ENCODE peak calls at places on chromosomes 5 and 9, in five cellular contexts. D, U, J, W and T are unnamed samples.
A peak's percentile ranks its signal among the peaks of the same experiment; 100 is the strongest.

GRCh38 chr9:80062581-80062980 is 490.8 kb downstream of the TLE4 start:
- DNase-seq in D (no peak), U (no peak), J (no peak), W (no peak), T (no peak)

GRCh38 chr5:151517122-151517920 is 69.9 kb downstream of the SLC36A1 start:
- DNase-seq in D (no peak), U (no peak), J (no peak), W (no peak), T (no peak)

GRCh38 chr5:176548967-176549444 is at the start of gene CDHR2:
- DNase-seq in D (no peak), U (peak; percentile 77), J (no peak), W (no peak), T (no peak)

GRCh38 chr5:60340326-60340725 is 359.6 kb downstream of the DEPDC1B start:
- DNase-seq in D (no peak), U (no peak), J (no peak), W (no peak), T (no peak)

GRCh38 chr5:154367101-154367500 is 78.7 kb upstream of the SAP30L start:
- DNase-seq in D (no peak), U (no peak), J (peak; percentile 49), W (peak; percentile 28), T (no peak)

GRCh38 chr5:69288069-69288468 is 44.5 kb downstream of the CCDC125 start:
- DNase-seq in D (no peak), U (no peak), J (no peak), W (no peak), T (no peak)

GRCh38 chr5:138895918-138896317 is 20.8 kb upstream of the LRRTM2 start:
- DNase-seq in D (no peak), U (no peak), J (no peak), W (no peak), T (no peak)

GRCh38 chr9:75333624-75334023 is 245.3 kb downstream of the OSTF1 start:
- DNase-seq in D (no peak), U (no peak), J (no peak), W (no peak), T (peak; percentile 6)

GRCh38 chr5:162512935-162513575 is 445.5 kb downstream of the GABRG2 start:
- DNase-seq in D (no peak), U (no peak), J (peak; percentile 12), W (peak; percentile 23), T (no peak)

GRCh38 chr5:103436112-103436511 is 126.5 kb downstream of the NUDT12 start:
- DNase-seq in D (no peak), U (no peak), J (no peak), W (no peak), T (no peak)

GRCh38 chr5:141478321-141478945 is 2.7 kb downstream of the PCDHGC3 start:
- DNase-seq in D (no peak), U (peak; percentile 44), J (no peak), W (no peak), T (peak; percentile 91)

GRCh38 chr5:143065185-143065584 is 295.0 kb downstream of the ARHGAP26 start:
- DNase-seq in D (no peak), U (no peak), J (no peak), W (peak; percentile 97), T (no peak)

GRCh38 chr9:96073531-96074284 is 198.2 kb downstream of the ERCC6L2 start:
- DNase-seq in D (no peak), U (peak; percentile 82), J (peak; percentile 49), W (no peak), T (no peak)

GRCh38 chr9:69433426-69433825 is 108.4 kb downstream of the ENTREP1 start:
- DNase-seq in D (no peak), U (no peak), J (peak; percentile 34), W (no peak), T (no peak)

GRCh38 chr9:134774991-134775540 is 105.5 kb upstream of the FCN2 start:
- DNase-seq in D (no peak), U (no peak), J (no peak), W (no peak), T (no peak)

GRCh38 chr9:136687721-136688223 is 515 bp upstream of the AGPAT2 start:
- DNase-seq in D (no peak), U (no peak), J (peak; percentile 27), W (no peak), T (no peak)

GRCh38 chr5:173472164-173472563 is 143.9 kb upstream of the STC2 start:
- DNase-seq in D (peak; percentile 52), U (peak; percentile 53), J (peak; percentile 99), W (peak; percentile 99), T (no peak)

GRCh38 chr5:141778211-141778610 is 96.2 kb upstream of the ARAP3 start:
- DNase-seq in D (peak; percentile 87), U (peak; percentile 56), J (no peak), W (peak; percentile 68), T (peak; percentile 76)

GRCh38 chr5:180605554-180606214 is 14.4 kb upstream of the SCGB3A1 start:
- DNase-seq in D (no peak), U (peak; percentile 71), J (peak; percentile 62), W (peak; percentile 66), T (peak; percentile 87)

GRCh38 chr9:91247278-91247677 is 114.4 kb downstream of the AUH start:
- DNase-seq in D (no peak), U (no peak), J (no peak), W (no peak), T (no peak)

GRCh38 chr9:29640507-29640906 is 2067.2 kb upstream of the C9orf72 start:
- DNase-seq in D (no peak), U (no peak), J (peak; percentile 66), W (no peak), T (no peak)

GRCh38 chr5:57662991-57663390 is 180.4 kb upstream of the ACTBL2 start:
- DNase-seq in D (no peak), U (no peak), J (no peak), W (peak; percentile 47), T (no peak)

GRCh38 chr9:129888085-129888808 is 53.0 kb downstream of the USP20 start:
- DNase-seq in D (no peak), U (no peak), J (no peak), W (no peak), T (no peak)
- H3K4me3 ChIP-seq in D (no peak overlapping the region), U (no peak overlapping the region), J (no peak overlapping the region), W (no peak overlapping the region), T (no peak overlapping the region)

GRCh38 chr9:35792826-35793225 is 1.4 kb downstream of the NPR2 start:
- DNase-seq in D (no peak), U (no peak), J (no peak), W (no peak), T (no peak)

GRCh38 chr9:35791321-35791921 is at the start of gene NPR2:
- DNase-seq in D (peak; percentile 67), U (peak; percentile 71), J (no peak), W (no peak), T (peak; percentile 91)

GRCh38 chr9:35795701-35796100 is 4.3 kb downstream of the NPR2 start:
- DNase-seq in D (no peak), U (no peak), J (peak; percentile 67), W (no peak), T (no peak)

GRCh38 chr9:35792044-35792813 is 838 bp downstream of the NPR2 start:
- DNase-seq in D (peak; percentile 30), U (no peak), J (no peak), W (no peak), T (no peak)

GRCh38 chr9:35793461-35793860 is 2.1 kb downstream of the NPR2 start:
- DNase-seq in D (no peak), U (no peak), J (no peak), W (no peak), T (no peak)
- H3K4me3 ChIP-seq in D (no peak overlapping the region), U (no peak overlapping the region), J (no peak overlapping the region), W (peak overlapping the region; percentile 74), T (no peak overlapping the region)

GRCh38 chr9:129072171-129072570 is 8.7 kb upstream of the DOLPP1 start:
- DNase-seq in D (no peak), U (no peak), J (no peak), W (no peak), T (peak; percentile 64)
- H3K4me3 ChIP-seq in D (no peak overlapping the region), U (no peak overlapping the region), J (no peak overlapping the region), W (no peak overlapping the region), T (no peak overlapping the region)

GRCh38 chr9:3023449-3023848 is 179.6 kb upstream of the PUM3 start:
- DNase-seq in D (no peak), U (no peak), J (no peak), W (no peak), T (no peak)
- H3K4me3 ChIP-seq in D (no peak overlapping the region), U (no peak overlapping the region), J (no peak overlapping the region), W (no peak overlapping the region), T (no peak overlapping the region)

DNA sequence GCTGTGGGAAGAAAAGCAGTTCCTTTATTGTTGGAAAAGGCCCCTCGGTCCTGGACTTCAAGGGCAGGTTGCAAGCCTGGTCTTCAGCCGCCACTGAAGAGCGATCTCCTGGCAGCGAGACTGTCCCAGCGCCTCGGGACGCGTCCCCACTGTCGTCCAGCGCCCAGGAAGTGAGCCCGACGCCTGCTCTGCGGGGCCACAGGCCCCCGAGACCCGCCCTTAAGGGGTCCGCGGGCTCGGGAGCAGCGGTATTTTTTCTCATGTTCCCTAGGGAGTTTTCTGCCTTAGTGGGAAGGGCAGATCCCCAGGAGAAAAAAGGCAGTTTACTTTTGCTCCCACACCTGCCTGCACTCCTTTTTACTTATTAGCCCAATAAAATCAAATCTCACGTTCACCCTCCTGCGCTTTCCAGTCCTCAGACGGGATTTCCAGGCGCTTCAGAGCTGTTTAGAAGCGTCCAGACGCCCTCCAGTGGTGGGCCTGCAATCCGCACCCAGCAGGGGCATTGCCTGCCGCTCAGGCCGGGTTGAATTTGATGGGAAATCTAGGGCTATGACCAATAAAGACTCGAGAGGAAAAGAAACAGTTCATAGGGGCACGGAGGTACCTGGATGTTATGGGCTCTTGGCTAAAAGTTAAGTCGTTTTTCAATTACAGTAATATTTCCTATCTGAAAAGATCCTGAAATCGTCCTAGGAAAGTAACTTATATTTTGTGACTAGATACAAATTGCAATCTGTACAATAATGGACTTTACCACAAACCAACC is 2.8 kb upstream of the EFNA5 start:
- DNase-seq in D (peak; percentile 77), U (peak; percentile 95), J (peak; percentile 98), W (peak; percentile 89), T (peak; percentile 84)
- H3K4me3 ChIP-seq in D (peak overlapping the region; percentile 34), U (peak overlapping the region; percentile 35), J (peak overlapping the region; percentile 83), W (peak overlapping the region; percentile 71), T (peak overlapping the region; percentile 65)

GRCh38 chr9:121638399-121638798 is 13.0 kb upstream of the DAB2IP start:
- DNase-seq in D (no peak), U (no peak), J (no peak), W (no peak), T (no peak)

GRCh38 chr9:121640486-121641227 is 10.8 kb upstream of the DAB2IP start:
- DNase-seq in D (no peak), U (no peak), J (no peak), W (no peak), T (no peak)

GRCh38 chr9:121638901-121639592 is 12.4 kb upstream of the DAB2IP start:
- DNase-seq in D (no peak), U (no peak), J (no peak), W (no peak), T (no peak)

GRCh38 chr9:121640076-121640475 is 11.4 kb upstream of the DAB2IP start:
- DNase-seq in D (peak; percentile 54), U (peak; percentile 81), J (peak; percentile 50), W (no peak), T (peak; percentile 88)

GRCh38 chr9:121639619-121640018 is 11.8 kb upstream of the DAB2IP start:
- DNase-seq in D (no peak), U (no peak), J (no peak), W (no peak), T (no peak)
- H3K4me3 ChIP-seq in D (no peak overlapping the region), U (no peak overlapping the region), J (no peak overlapping the region), W (no peak overlapping the region), T (no peak overlapping the region)